ENCODE peak calls at places on chromosomes 2 and 18, in ten cellular contexts. W is Calu3, B is skeletal muscle cell, J is transverse colon, H is GM04504, Y is GM03348, S is CMK, T is IMR-90, K is kidney glomerular epithelial cell, L is coronary artery. I is an unnamed sample.

GRCh38 chr18:6629635-6630140 is 99.8 kb upstream of the ARHGAP28 start:
- DNase-seq in S (no peak), B (peak), K (no peak), T (peak), L (no peak), H (peak), J (no peak), Y (peak), W (no peak), I (peak)

GRCh38 chr2:35292269-35292668 is 1063.3 kb upstream of the CRIM1 start:
- DNase-seq in T (no peak), L (no peak), S (no peak), B (no peak), J (no peak), Y (no peak), W (no peak), H (no peak), K (no peak), I (peak)

GRCh38 chr18:42078711-42079110 is 123.7 kb downstream of the PIK3C3 start:
- DNase-seq in B (peak), H (peak), Y (no peak), T (peak), S (no peak), W (no peak), L (no peak), K (no peak), J (no peak), I (no peak)

GRCh38 chr18:34947711-34948125 is 93.5 kb upstream of the MAPRE2 start:
- DNase-seq in T (peak), J (no peak), Y (no peak), K (no peak), B (peak), S (no peak), W (no peak), H (no peak), L (no peak), I (peak)

GRCh38 chr2:132669854-132670103 is 226 bp downstream of the LYPD1 start:
- DNase-seq in K (no peak), H (no peak), S (no peak), B (no peak), W (no peak), Y (peak), L (no peak), T (no peak), J (no peak), I (no peak)

GRCh38 chr2:38268001-38268400 is 109.1 kb downstream of the ATL2 start:
- DNase-seq in H (no peak), B (no peak), T (no peak), S (no peak), J (no peak), W (no peak), K (no peak), L (peak), Y (no peak), I (no peak)

GRCh38 chr2:167784071-167784400 is 463.4 kb downstream of the STK39 start:
- DNase-seq in T (no peak), J (no peak), Y (no peak), B (no peak), W (no peak), L (no peak), S (no peak), K (peak), H (no peak), I (no peak)

GRCh38 chr2:15357922-15358321 is 203.2 kb downstream of the NBAS start:
- DNase-seq in L (no peak), S (no peak), Y (no peak), K (no peak), H (no peak), W (no peak), B (no peak), T (no peak), J (no peak), I (no peak)

GRCh38 chr2:115908731-115909130 is 1466.3 kb downstream of the DPP10 start:
- DNase-seq in L (no peak), Y (no peak), J (no peak), B (no peak), T (no peak), W (no peak), K (no peak), S (no peak), H (no peak), I (no peak)

GRCh38 chr2:181404472-181404871 is 52.7 kb upstream of the ITGA4 start:
- DNase-seq in B (no peak), W (no peak), J (no peak), K (no peak), L (no peak), T (no peak), H (no peak), Y (no peak), S (no peak), I (no peak)

GRCh38 chr2:18219676-18220075 is 340.8 kb downstream of the RDH14 start:
- DNase-seq in T (peak), W (no peak), B (no peak), L (no peak), Y (peak), J (no peak), S (no peak), K (no peak), H (no peak), I (no peak)

GRCh38 chr18:36833120-36833519 is 4.2 kb downstream of the KIAA1328 start:
- DNase-seq in W (no peak), H (no peak), S (no peak), T (no peak), B (no peak), L (no peak), Y (no peak), K (no peak), J (no peak), I (no peak)

GRCh38 chr18:77749189-77749588 is 499.5 kb downstream of the GALR1 start:
- DNase-seq in Y (peak), L (no peak), W (no peak), T (no peak), S (no peak), H (no peak), K (no peak), B (no peak), J (no peak), I (no peak)

GRCh38 chr18:63161032-63161727 is 158.4 kb downstream of the BCL2 start:
- DNase-seq in H (no peak), K (no peak), W (no peak), Y (no peak), L (no peak), J (no peak), S (no peak), B (no peak), T (no peak), I (no peak)

I was measured in kidney tubule cell.